ENCODE peak calls at places on chromosomes 7 and 10, in six cellular contexts. One of them, this sample, is unnamed.

GRCh38 chr7:72493850-72494661 is 81.9 kb upstream of the CALN1 start:
- DNase-seq in PC-3: peak
- DNase-seq in effector memory CD8-positive, alpha-beta T cell: peak
- DNase-seq in GM19239: peak
- DNase-seq in HT-29: peak
- DNase-seq in naive thymus-derived CD4-positive, alpha-beta T cell: peak
- DNase-seq in this sample: peak

GRCh38 chr7:130595986-130596385 is 72.6 kb downstream of the COPG2 start:
- DNase-seq in PC-3: no peak
- DNase-seq in effector memory CD8-positive, alpha-beta T cell: no peak
- DNase-seq in GM19239: no peak
- DNase-seq in HT-29: no peak
- DNase-seq in naive thymus-derived CD4-positive, alpha-beta T cell: no peak
- DNase-seq in this sample: no peak

GRCh38 chr10:62457196-62457595 is 83.0 kb downstream of the ZNF365 start:
- DNase-seq in PC-3: no peak
- DNase-seq in effector memory CD8-positive, alpha-beta T cell: no peak
- DNase-seq in GM19239: no peak
- DNase-seq in HT-29: no peak
- DNase-seq in naive thymus-derived CD4-positive, alpha-beta T cell: no peak
- DNase-seq in this sample: no peak

GRCh38 chr10:98045785-98046389 is 15.5 kb upstream of the CRTAC1 start:
- DNase-seq in PC-3: peak
- DNase-seq in effector memory CD8-positive, alpha-beta T cell: peak
- DNase-seq in GM19239: no peak
- DNase-seq in HT-29: peak
- DNase-seq in naive thymus-derived CD4-positive, alpha-beta T cell: peak
- DNase-seq in this sample: peak

GRCh38 chr7:149209518-149210269 is 14.3 kb downstream of the ZNF282 start:
- DNase-seq in PC-3: peak
- DNase-seq in effector memory CD8-positive, alpha-beta T cell: peak
- DNase-seq in GM19239: peak
- DNase-seq in HT-29: peak
- DNase-seq in naive thymus-derived CD4-positive, alpha-beta T cell: peak
- DNase-seq in this sample: peak

GRCh38 chr10:50874723-50875122 is 10.7 kb downstream of the A1CF start:
- DNase-seq in PC-3: peak
- DNase-seq in effector memory CD8-positive, alpha-beta T cell: no peak
- DNase-seq in GM19239: no peak
- DNase-seq in HT-29: no peak
- DNase-seq in naive thymus-derived CD4-positive, alpha-beta T cell: no peak
- DNase-seq in this sample: no peak

GRCh38 chr10:131972474-131973071 is 9.2 kb downstream of the BNIP3 start:
- DNase-seq in PC-3: no peak
- DNase-seq in effector memory CD8-positive, alpha-beta T cell: peak
- DNase-seq in GM19239: no peak
- DNase-seq in HT-29: peak
- DNase-seq in naive thymus-derived CD4-positive, alpha-beta T cell: peak
- DNase-seq in this sample: peak

GRCh38 chr10:74249865-74250264 is 98.8 kb downstream of the ADK start:
- DNase-seq in PC-3: no peak
- DNase-seq in effector memory CD8-positive, alpha-beta T cell: no peak
- DNase-seq in GM19239: no peak
- DNase-seq in HT-29: no peak
- DNase-seq in naive thymus-derived CD4-positive, alpha-beta T cell: no peak
- DNase-seq in this sample: no peak

GRCh38 chr7:40646717-40647116 is 511.9 kb downstream of the SUGCT start:
- DNase-seq in PC-3: no peak
- DNase-seq in effector memory CD8-positive, alpha-beta T cell: no peak
- DNase-seq in GM19239: no peak
- DNase-seq in HT-29: no peak
- DNase-seq in naive thymus-derived CD4-positive, alpha-beta T cell: no peak
- DNase-seq in this sample: peak

GRCh38 chr7:143005632-143006260 is 21.2 kb downstream of the OR9A2 start:
- DNase-seq in PC-3: no peak
- DNase-seq in effector memory CD8-positive, alpha-beta T cell: no peak
- DNase-seq in GM19239: no peak
- DNase-seq in HT-29: no peak
- DNase-seq in naive thymus-derived CD4-positive, alpha-beta T cell: no peak
- DNase-seq in this sample: no peak

GRCh38 chr10:101972761-101973160 is 83.2 kb downstream of the ARMH3 start:
- DNase-seq in PC-3: no peak
- DNase-seq in effector memory CD8-positive, alpha-beta T cell: no peak
- DNase-seq in GM19239: no peak
- DNase-seq in HT-29: no peak
- DNase-seq in naive thymus-derived CD4-positive, alpha-beta T cell: no peak
- DNase-seq in this sample: no peak

GRCh38 chr7:24981544-24981951 is 1.6 kb upstream of the OSBPL3 start:
- DNase-seq in PC-3: peak
- DNase-seq in effector memory CD8-positive, alpha-beta T cell: peak
- DNase-seq in GM19239: peak
- DNase-seq in HT-29: peak
- DNase-seq in naive thymus-derived CD4-positive, alpha-beta T cell: peak
- DNase-seq in this sample: peak

GRCh38 chr10:60290558-60290957 is 99.1 kb downstream of the ANK3 start:
- DNase-seq in PC-3: no peak
- DNase-seq in effector memory CD8-positive, alpha-beta T cell: no peak
- DNase-seq in GM19239: no peak
- DNase-seq in HT-29: no peak
- DNase-seq in naive thymus-derived CD4-positive, alpha-beta T cell: no peak
- DNase-seq in this sample: no peak

GRCh38 chr7:40833541-40834234 is 698.9 kb downstream of the SUGCT start:
- DNase-seq in PC-3: peak
- DNase-seq in effector memory CD8-positive, alpha-beta T cell: no peak
- DNase-seq in GM19239: no peak
- DNase-seq in HT-29: peak
- DNase-seq in naive thymus-derived CD4-positive, alpha-beta T cell: no peak
- DNase-seq in this sample: peak

GRCh38 chr7:157404845-157405481 is 68.2 kb downstream of the DNAJB6 start:
- DNase-seq in PC-3: peak
- DNase-seq in effector memory CD8-positive, alpha-beta T cell: no peak
- DNase-seq in GM19239: no peak
- DNase-seq in HT-29: peak
- DNase-seq in naive thymus-derived CD4-positive, alpha-beta T cell: no peak
- DNase-seq in this sample: peak

GRCh38 chr10:77156406-77156879 is 481.2 kb downstream of the KCNMA1 start:
- DNase-seq in PC-3: peak
- DNase-seq in effector memory CD8-positive, alpha-beta T cell: no peak
- DNase-seq in GM19239: no peak
- DNase-seq in HT-29: no peak
- DNase-seq in naive thymus-derived CD4-positive, alpha-beta T cell: no peak
- DNase-seq in this sample: peak

GRCh38 chr7:69598487-69599148 is 343 bp downstream of the AUTS2 start:
- DNase-seq in PC-3: no peak
- DNase-seq in effector memory CD8-positive, alpha-beta T cell: no peak
- DNase-seq in GM19239: peak
- DNase-seq in HT-29: no peak
- DNase-seq in naive thymus-derived CD4-positive, alpha-beta T cell: no peak
- DNase-seq in this sample: peak

GRCh38 chr7:111362660-111363059 is 199.6 kb downstream of the IMMP2L start:
- DNase-seq in PC-3: peak
- DNase-seq in effector memory CD8-positive, alpha-beta T cell: no peak
- DNase-seq in GM19239: no peak
- DNase-seq in HT-29: no peak
- DNase-seq in naive thymus-derived CD4-positive, alpha-beta T cell: no peak
- DNase-seq in this sample: peak

GRCh38 chr7:21318190-21318915 is 109.5 kb upstream of the SP4 start:
- DNase-seq in PC-3: no peak
- DNase-seq in effector memory CD8-positive, alpha-beta T cell: no peak
- DNase-seq in GM19239: no peak
- DNase-seq in HT-29: no peak
- DNase-seq in naive thymus-derived CD4-positive, alpha-beta T cell: no peak
- DNase-seq in this sample: peak

GRCh38 chr10:121988361-121989324 is at the start of gene TACC2:
- DNase-seq in PC-3: peak
- DNase-seq in effector memory CD8-positive, alpha-beta T cell: no peak
- DNase-seq in GM19239: no peak
- DNase-seq in HT-29: no peak
- DNase-seq in naive thymus-derived CD4-positive, alpha-beta T cell: no peak
- DNase-seq in this sample: no peak

GRCh38 chr7:91457208-91457607 is 193.0 kb downstream of the FZD1 start:
- DNase-seq in PC-3: no peak
- DNase-seq in effector memory CD8-positive, alpha-beta T cell: no peak
- DNase-seq in GM19239: no peak
- DNase-seq in HT-29: no peak
- DNase-seq in naive thymus-derived CD4-positive, alpha-beta T cell: no peak
- DNase-seq in this sample: no peak

GRCh38 chr10:112565434-112566053 is 118.5 kb downstream of the VTI1A start:
- DNase-seq in PC-3: peak
- DNase-seq in effector memory CD8-positive, alpha-beta T cell: no peak
- DNase-seq in GM19239: peak
- DNase-seq in HT-29: peak
- DNase-seq in naive thymus-derived CD4-positive, alpha-beta T cell: no peak
- DNase-seq in this sample: peak

GRCh38 chr7:155992107-155992506 is 179.8 kb upstream of the SHH start:
- DNase-seq in PC-3: no peak
- DNase-seq in effector memory CD8-positive, alpha-beta T cell: no peak
- DNase-seq in GM19239: no peak
- DNase-seq in HT-29: no peak
- DNase-seq in naive thymus-derived CD4-positive, alpha-beta T cell: no peak
- DNase-seq in this sample: no peak

GRCh38 chr10:21496285-21497176 is 29.0 kb downstream of the SKIDA1 start:
- DNase-seq in PC-3: peak
- DNase-seq in effector memory CD8-positive, alpha-beta T cell: peak
- DNase-seq in GM19239: no peak
- DNase-seq in HT-29: peak
- DNase-seq in naive thymus-derived CD4-positive, alpha-beta T cell: peak
- DNase-seq in this sample: peak

GRCh38 chr10:127196227-127196954 is at the start of gene INSYN2A:
- DNase-seq in PC-3: peak
- DNase-seq in effector memory CD8-positive, alpha-beta T cell: no peak
- DNase-seq in GM19239: no peak
- DNase-seq in HT-29: no peak
- DNase-seq in naive thymus-derived CD4-positive, alpha-beta T cell: no peak
- DNase-seq in this sample: peak

GRCh38 chr7:151924001-151924400 is 32.2 kb upstream of the GALNTL5 start:
- DNase-seq in PC-3: no peak
- DNase-seq in effector memory CD8-positive, alpha-beta T cell: no peak
- DNase-seq in GM19239: no peak
- DNase-seq in HT-29: no peak
- DNase-seq in naive thymus-derived CD4-positive, alpha-beta T cell: no peak
- DNase-seq in this sample: no peak

GRCh38 chr10:127736915-127737562 is at the start of gene FOXI2:
- DNase-seq in PC-3: no peak
- DNase-seq in effector memory CD8-positive, alpha-beta T cell: no peak
- DNase-seq in GM19239: no peak
- DNase-seq in HT-29: no peak
- DNase-seq in naive thymus-derived CD4-positive, alpha-beta T cell: no peak
- DNase-seq in this sample: no peak

GRCh38 chr10:51302316-51302715 is 228.0 kb downstream of the PRKG1 start:
- DNase-seq in PC-3: peak
- DNase-seq in effector memory CD8-positive, alpha-beta T cell: no peak
- DNase-seq in GM19239: no peak
- DNase-seq in HT-29: no peak
- DNase-seq in naive thymus-derived CD4-positive, alpha-beta T cell: no peak
- DNase-seq in this sample: no peak

GRCh38 chr7:148264933-148265557 is 325.5 kb upstream of the C7orf33 start:
- DNase-seq in PC-3: peak
- DNase-seq in effector memory CD8-positive, alpha-beta T cell: no peak
- DNase-seq in GM19239: peak
- DNase-seq in HT-29: peak
- DNase-seq in naive thymus-derived CD4-positive, alpha-beta T cell: no peak
- DNase-seq in this sample: peak

GRCh38 chr10:117346574-117346973 is 28.7 kb downstream of the PDZD8 start:
- DNase-seq in PC-3: no peak
- DNase-seq in effector memory CD8-positive, alpha-beta T cell: no peak
- DNase-seq in GM19239: no peak
- DNase-seq in HT-29: no peak
- DNase-seq in naive thymus-derived CD4-positive, alpha-beta T cell: no peak
- DNase-seq in this sample: no peak

GRCh38 chr7:88184848-88185304 is 35.0 kb downstream of the SRI start:
- DNase-seq in PC-3: peak
- DNase-seq in effector memory CD8-positive, alpha-beta T cell: no peak
- DNase-seq in GM19239: no peak
- DNase-seq in HT-29: peak
- DNase-seq in naive thymus-derived CD4-positive, alpha-beta T cell: no peak
- DNase-seq in this sample: peak